ENCODE peak calls at places on chromosome 22, in five cellular contexts. W is left colon; K is naive thymus-derived CD8-positive, alpha-beta T cell; E is activated CD4-positive, alpha-beta T cell treated with anti-CD3 and anti-CD28 coated beads for 36 hours; P is psoas muscle. A is an unnamed sample.

GRCh38 chr22:18933914-18934313 is 2.2 kb downstream of the PRODH start:
- ATAC-seq in W (peak; percentile 73), K (no peak), E (no peak), P (no peak), A (peak; percentile 21)

GRCh38 chr22:22086501-22087158 is 104.0 kb upstream of the TOP3B start:
- ATAC-seq in W (no peak), K (no peak), E (no peak), P (no peak), A (no peak)

GRCh38 chr22:23777776-23778575 is 5.3 kb downstream of the MMP11 start:
- ATAC-seq in W (no peak), K (no peak), E (no peak), P (no peak), A (no peak)

GRCh38 chr22:37609240-37610152 is 862 bp downstream of the GGA1 start:
- ATAC-seq in W (no peak), K (no peak), E (no peak), P (no peak), A (no peak)

GRCh38 chr22:45996241-45997076 is 19.5 kb upstream of the WNT7B start:
- ATAC-seq in W (no peak), K (no peak), E (no peak), P (peak; percentile 48), A (no peak)

GRCh38 chr22:27212617-27213177 is 555.3 kb downstream of the MIAT start:
- ATAC-seq in W (peak; percentile 86), K (no peak), E (no peak), P (peak; percentile 76), A (no peak)

GRCh38 chr22:16968218-16968595 is 39.8 kb downstream of the GAB4 start:
- ATAC-seq in W (no peak), K (no peak), E (no peak), P (no peak), A (no peak)

GRCh38 chr22:19287889-19288288 is 3.6 kb downstream of the CLTCL1 start:
- ATAC-seq in W (no peak), K (no peak), E (no peak), P (peak; percentile 37), A (no peak)

GRCh38 chr22:25350551-25350971 is 131.1 kb downstream of the CRYBB2 start:
- ATAC-seq in W (no peak), K (no peak), E (no peak), P (no peak), A (no peak)

GRCh38 chr22:44710474-44711235 is 8.7 kb downstream of the PRR5 start:
- ATAC-seq in W (peak; percentile 80), K (peak; percentile 86), E (peak; percentile 38), P (no peak), A (peak; percentile 83)

GRCh38 chr22:29580200-29580810 is 608 bp downstream of the NIPSNAP1 start:
- ATAC-seq in W (peak; percentile 31), K (no peak), E (peak; percentile 24), P (peak; percentile 30), A (no peak)

GRCh38 chr22:19586922-19587684 is 62.9 kb upstream of the CLDN5 start:
- ATAC-seq in W (no peak), K (no peak), E (no peak), P (no peak), A (no peak)

GRCh38 chr22:28768701-28769393 is 3.6 kb upstream of the CCDC117 start:
- ATAC-seq in W (no peak), K (no peak), E (no peak), P (no peak), A (no peak)

GRCh38 chr22:23796461-23796860 is 9.7 kb downstream of the SMARCB1 start:
- ATAC-seq in W (no peak), K (no peak), E (no peak), P (no peak), A (no peak)

GRCh38 chr22:37627545-37627944 is 11.9 kb upstream of the SH3BP1 start:
- ATAC-seq in W (peak; percentile 27), K (peak; percentile 83), E (peak; percentile 71), P (no peak), A (peak; percentile 62)

GRCh38 chr22:17628304-17629166 is at the start of gene ATP6V1E1:
- ATAC-seq in W (peak; percentile 98), K (peak; percentile 100), E (peak; percentile 100), P (peak; percentile 98), A (peak; percentile 100)

GRCh38 chr22:44892803-44893730 is 116.7 kb downstream of the PHF21B start:
- ATAC-seq in W (no peak), K (no peak), E (no peak), P (no peak), A (no peak)

GRCh38 chr22:45424241-45424731 is 10.8 kb downstream of the RIBC2 start:
- ATAC-seq in W (no peak), K (no peak), E (no peak), P (no peak), A (no peak)

GRCh38 chr22:36578619-36579018 is 49.7 kb upstream of the EIF3D start:
- ATAC-seq in W (peak; percentile 17), K (no peak), E (no peak), P (no peak), A (no peak)

GRCh38 chr22:44638966-44639739 is 62.9 kb upstream of the PRR5 start:
- ATAC-seq in W (no peak), K (no peak), E (no peak), P (peak; percentile 64), A (no peak)

GRCh38 chr22:31279821-31280496 is 12.3 kb downstream of the PIK3IP1 start:
- ATAC-seq in W (no peak), K (no peak), E (no peak), P (no peak), A (peak; percentile 30)

GRCh38 chr22:22528780-22529179 is 8.7 kb upstream of the ZNF280A start:
- ATAC-seq in W (no peak), K (no peak), E (no peak), P (no peak), A (no peak)

GRCh38 chr22:47144791-47145425 is 382.5 kb downstream of the TBC1D22A start:
- ATAC-seq in W (peak; percentile 44), K (no peak), E (no peak), P (no peak), A (no peak)

GRCh38 chr22:27515091-27515523 is 286.4 kb downstream of the MN1 start:
- ATAC-seq in W (no peak), K (no peak), E (no peak), P (peak; percentile 38), A (no peak)

GRCh38 chr22:27987557-27987956 is 68.5 kb upstream of the PITPNB start:
- ATAC-seq in W (no peak), K (peak; percentile 33), E (no peak), P (no peak), A (no peak)

GRCh38 chr22:44154431-44154942 is 26.2 kb upstream of the PARVG start:
- ATAC-seq in W (no peak), K (peak; percentile 54), E (no peak), P (no peak), A (peak; percentile 19)

GRCh38 chr22:31278643-31279326 is 13.5 kb downstream of the PIK3IP1 start:
- ATAC-seq in W (no peak), K (peak; percentile 79), E (peak; percentile 90), P (no peak), A (peak; percentile 74)

GRCh38 chr22:46115755-46116490 is 34.4 kb upstream of the PPARA start:
- ATAC-seq in W (peak; percentile 17), K (no peak), E (no peak), P (peak; percentile 5), A (no peak)

GRCh38 chr22:19887251-19887985 is 32.7 kb upstream of the GNB1L start:
- ATAC-seq in W (no peak), K (no peak), E (no peak), P (no peak), A (no peak)

GRCh38 chr22:31973739-31974138 is 29.4 kb downstream of the YWHAH start:
- ATAC-seq in W (peak; percentile 65), K (no peak), E (no peak), P (no peak), A (no peak)

GRCh38 chr22:36022697-36023096 is 5.9 kb downstream of the RBFOX2 start:
- ATAC-seq in W (no peak), K (no peak), E (no peak), P (no peak), A (no peak)